ENCODE peak calls at places on chromosomes 1 and 21, in eight cellular contexts. Y, Q, B, T, L, R, N and D are unnamed samples.

GRCh38 chr1:162670928-162671663 is 38.8 kb downstream of the DDR2 start:
- DNase-seq in Y (no peak), Q (no peak), B (no peak), T (no peak), L (no peak), R (no peak), N (no peak), D (no peak)

GRCh38 chr1:107926436-107927080 is 38.4 kb downstream of the VAV3 start:
- DNase-seq in Y (no peak), Q (no peak), B (no peak), T (no peak), L (no peak), R (no peak), N (no peak), D (no peak)

GRCh38 chr1:15426492-15427279 is 11.6 kb upstream of the CTRC start:
- DNase-seq in Y (no peak), Q (no peak), B (no peak), T (no peak), L (no peak), R (no peak), N (no peak), D (no peak)

GRCh38 chr21:17343055-17343454 is 169.8 kb upstream of the CXADR start:
- DNase-seq in Y (peak; percentile 26), Q (no peak), B (peak; percentile 61), T (no peak), L (no peak), R (peak; percentile 39), N (no peak), D (no peak)

GRCh38 chr21:43354016-43354420 is 72.9 kb downstream of the SIK1 start:
- DNase-seq in Y (no peak), Q (no peak), B (no peak), T (no peak), L (no peak), R (no peak), N (no peak), D (no peak)

GRCh38 chr1:236131916-236132315 is 10.4 kb upstream of the GPR137B start:
- DNase-seq in Y (no peak), Q (no peak), B (no peak), T (no peak), L (no peak), R (no peak), N (no peak), D (no peak)

GRCh38 chr21:32442566-32443318 is 30.2 kb downstream of the EVA1C start:
- DNase-seq in Y (no peak), Q (no peak), B (no peak), T (no peak), L (no peak), R (no peak), N (no peak), D (no peak)

GRCh38 chr21:36218691-36219090 is 62.1 kb downstream of the DOP1B start:
- DNase-seq in Y (no peak), Q (no peak), B (no peak), T (no peak), L (no peak), R (no peak), N (no peak), D (no peak)

GRCh38 chr1:55622071-55622470 is 406.9 kb upstream of the USP24 start:
- DNase-seq in Y (no peak), Q (no peak), B (no peak), T (no peak), L (no peak), R (no peak), N (no peak), D (no peak)

GRCh38 chr1:231460614-231461013 is 38.5 kb upstream of the EGLN1 start:
- DNase-seq in Y (no peak), Q (peak; percentile 30), B (no peak), T (peak; percentile 36), L (no peak), R (no peak), N (peak; percentile 74), D (peak; percentile 41)

GRCh38 chr1:24902471-24902891 is 27.6 kb downstream of the RUNX3 start:
- DNase-seq in Y (no peak), Q (no peak), B (no peak), T (peak; percentile 33), L (no peak), R (no peak), N (peak; percentile 1), D (no peak)

GRCh38 chr1:246329900-246330299 is 177.2 kb downstream of the SMYD3 start:
- DNase-seq in Y (no peak), Q (no peak), B (no peak), T (no peak), L (no peak), R (no peak), N (peak; percentile 64), D (no peak)

GRCh38 chr1:91981996-91982609 is 32.9 kb downstream of the BRDT start:
- DNase-seq in Y (no peak), Q (no peak), B (no peak), T (no peak), L (no peak), R (no peak), N (no peak), D (no peak)

GRCh38 chr1:157993179-157994080 is at the start of gene KIRREL1:
- DNase-seq in Y (peak; percentile 72), Q (no peak), B (peak; percentile 77), T (no peak), L (peak; percentile 67), R (peak; percentile 75), N (no peak), D (no peak)

GRCh38 chr1:25703041-25703440 is 86.5 kb downstream of the MAN1C1 start:
- DNase-seq in Y (no peak), Q (no peak), B (no peak), T (no peak), L (no peak), R (no peak), N (no peak), D (no peak)

GRCh38 chr1:12508849-12509248 is 109.2 kb downstream of the DHRS3 start:
- DNase-seq in Y (no peak), Q (no peak), B (no peak), T (no peak), L (no peak), R (no peak), N (no peak), D (no peak)

GRCh38 chr1:244778356-244778755 is 57.1 kb upstream of the COX20 start:
- DNase-seq in Y (no peak), Q (no peak), B (no peak), T (no peak), L (no peak), R (peak; percentile 70), N (no peak), D (peak; percentile 73)

GRCh38 chr1:14300991-14301703 is 297.3 kb upstream of the KAZN start:
- DNase-seq in Y (no peak), Q (no peak), B (no peak), T (no peak), L (peak; percentile 61), R (no peak), N (no peak), D (no peak)

GRCh38 chr1:209673631-209674417 is 1.4 kb upstream of the G0S2 start:
- DNase-seq in Y (no peak), Q (no peak), B (no peak), T (no peak), L (no peak), R (no peak), N (no peak), D (no peak)

GRCh38 chr1:108962681-108963051 is 618 bp downstream of the CLCC1 start:
- DNase-seq in Y (no peak), Q (no peak), B (peak; percentile 44), T (peak; percentile 49), L (no peak), R (peak; percentile 30), N (peak; percentile 33), D (no peak)

GRCh38 chr1:22471078-22471477 is 19.4 kb downstream of the ZBTB40 start:
- DNase-seq in Y (no peak), Q (no peak), B (no peak), T (no peak), L (peak; percentile 43), R (no peak), N (no peak), D (no peak)